ENCODE peak calls at places on chromosomes 12 and 14, in four cellular contexts. One of them, this sample, is unnamed.
A peak's percentile ranks its signal among the peaks of the same experiment; 100 is the strongest.

GRCh38 chr14:35221462-35221861 is 70.7 kb upstream of the PSMA6 start:
- DNase-seq in cardiac fibroblast: no peak
- DNase-seq in upper lobe of right lung: no peak
- DNase-seq in Jurkat, Clone E6-1: no peak
- DNase-seq in this sample: no peak

GRCh38 chr12:109130755-109131521 is 14.6 kb downstream of the ACACB start:
- DNase-seq in cardiac fibroblast: no peak
- DNase-seq in upper lobe of right lung: no peak
- DNase-seq in Jurkat, Clone E6-1: no peak
- DNase-seq in this sample: peak; percentile 38

GRCh38 chr14:92657457-92658142 is 90.8 kb downstream of the LGMN start:
- DNase-seq in cardiac fibroblast: no peak
- DNase-seq in upper lobe of right lung: peak; percentile 89
- DNase-seq in Jurkat, Clone E6-1: no peak
- DNase-seq in this sample: no peak

GRCh38 chr12:116882742-116883141 is 1.5 kb upstream of the HRK start:
- DNase-seq in cardiac fibroblast: peak; percentile 50
- DNase-seq in upper lobe of right lung: no peak
- DNase-seq in Jurkat, Clone E6-1: no peak
- DNase-seq in this sample: peak; percentile 34

GRCh38 chr12:108390495-108391203 is 51.5 kb upstream of the CMKLR1 start:
- DNase-seq in cardiac fibroblast: no peak
- DNase-seq in upper lobe of right lung: no peak
- DNase-seq in Jurkat, Clone E6-1: no peak
- DNase-seq in this sample: peak; percentile 19

GRCh38 chr12:62934799-62935674 is at the start of gene PPM1H:
- DNase-seq in cardiac fibroblast: peak; percentile 22
- DNase-seq in upper lobe of right lung: peak; percentile 93
- DNase-seq in Jurkat, Clone E6-1: peak; percentile 56
- DNase-seq in this sample: peak; percentile 96

GRCh38 chr14:76566439-76566838 is 190.5 kb downstream of the ESRRB start:
- DNase-seq in cardiac fibroblast: no peak
- DNase-seq in upper lobe of right lung: no peak
- DNase-seq in Jurkat, Clone E6-1: no peak
- DNase-seq in this sample: no peak

GRCh38 chr12:128069359-128069997 is 197.5 kb upstream of the TMEM132C start:
- DNase-seq in cardiac fibroblast: peak; percentile 31
- DNase-seq in upper lobe of right lung: no peak
- DNase-seq in Jurkat, Clone E6-1: peak; percentile 45
- DNase-seq in this sample: peak; percentile 40

GRCh38 chr12:127690161-127690560 is 576.8 kb upstream of the TMEM132C start:
- DNase-seq in cardiac fibroblast: no peak
- DNase-seq in upper lobe of right lung: no peak
- DNase-seq in Jurkat, Clone E6-1: no peak
- DNase-seq in this sample: no peak

GRCh38 chr12:59403259-59403932 is 192.4 kb upstream of the SLC16A7 start:
- DNase-seq in cardiac fibroblast: peak; percentile 79
- DNase-seq in upper lobe of right lung: no peak
- DNase-seq in Jurkat, Clone E6-1: peak; percentile 37
- DNase-seq in this sample: peak; percentile 73